ENCODE peak calls at places on chromosomes 11 and 22, in six cellular contexts. H is neural progenitor cell; E is endothelial cell of umbilical vein; P is psoas muscle; A is CD8-positive, alpha-beta memory T cell; K is testis. V is an unnamed sample.

GRCh38 chr22:27546157-27546556 is 255.4 kb downstream of the MN1 start:
- DNase-seq in H (no peak), E (no peak), P (no peak), A (no peak), K (no peak), V (no peak)

GRCh38 chr11:117273550-117274289 is 17.4 kb upstream of the BACE1-AS start:
- DNase-seq in H (no peak), E (no peak), P (no peak), A (no peak), K (no peak), V (no peak)

GRCh38 chr22:42353883-42354727 is 78.1 kb downstream of the NFAM1 start:
- DNase-seq in H (peak), E (no peak), P (no peak), A (no peak), K (no peak), V (no peak)

GRCh38 chr11:58745705-58746364 is 14.1 kb upstream of the GLYAT start:
- DNase-seq in H (no peak), E (no peak), P (no peak), A (no peak), K (no peak), V (no peak)

GRCh38 chr22:44531487-44531886 is 33.5 kb upstream of the RTL6 start:
- DNase-seq in H (no peak), E (no peak), P (no peak), A (no peak), K (no peak), V (no peak)

GRCh38 chr11:96113100-96113710 is 189.3 kb upstream of the MTMR2 start:
- DNase-seq in H (no peak), E (peak), P (no peak), A (no peak), K (no peak), V (no peak)

GRCh38 chr11:40140560-40140959 is 1318.9 kb downstream of the LRRC4C start:
- DNase-seq in H (no peak), E (no peak), P (no peak), A (no peak), K (no peak), V (no peak)

GRCh38 chr22:30541979-30542810 is 4.3 kb downstream of the SEC14L6 start:
- DNase-seq in H (peak), E (no peak), P (no peak), A (no peak), K (peak), V (no peak)

GRCh38 chr11:36540998-36541397 is 26.8 kb upstream of the RAG1 start:
- DNase-seq in H (peak), E (peak), P (no peak), A (peak), K (peak), V (no peak)

GRCh38 chr22:35882226-35883027 is 146.2 kb downstream of the RBFOX2 start:
- DNase-seq in H (no peak), E (peak), P (no peak), A (no peak), K (no peak), V (no peak)

GRCh38 chr11:1877211-1878133 is 14.2 kb downstream of the PRR33 start:
- DNase-seq in H (no peak), E (no peak), P (peak), A (peak), K (no peak), V (peak)

GRCh38 chr22:48742556-48743343 is 1084.9 kb downstream of the BRD1 start:
- DNase-seq in H (no peak), E (no peak), P (no peak), A (peak), K (no peak), V (no peak)

GRCh38 chr11:126341760-126342161 is 13.7 kb upstream of the ST3GAL4 start:
- DNase-seq in H (no peak), E (peak), P (peak), A (no peak), K (no peak), V (peak)

GRCh38 chr11:68014157-68014965 is 4.2 kb downstream of the ALDH3B1 start:
- DNase-seq in H (no peak), E (peak), P (no peak), A (no peak), K (no peak), V (peak)

GRCh38 chr11:105000167-105000566 is 22.8 kb downstream of the CASP5 start:
- DNase-seq in H (peak), E (no peak), P (no peak), A (no peak), K (peak), V (no peak)

GRCh38 chr11:32310218-32310601 is 125.1 kb downstream of the WT1 start:
- DNase-seq in H (no peak), E (no peak), P (no peak), A (no peak), K (peak), V (no peak)

GRCh38 chr11:88552377-88553029 is 215.0 kb upstream of the CTSC start:
- DNase-seq in H (peak), E (no peak), P (no peak), A (peak), K (peak), V (no peak)

GRCh38 chr11:11010624-11011127 is 152.8 kb upstream of the ZBED5 start:
- DNase-seq in H (peak), E (peak), P (peak), A (no peak), K (peak), V (no peak)

GRCh38 chr11:29328961-29329441 is 687.8 kb downstream of the KCNA4 start:
- DNase-seq in H (peak), E (peak), P (no peak), A (no peak), K (peak), V (no peak)

GRCh38 chr22:35341090-35341874 is 39.6 kb upstream of the HMOX1 start:
- DNase-seq in H (no peak), E (no peak), P (no peak), A (no peak), K (no peak), V (no peak)

GRCh38 chr11:132632641-132633124 is 899.6 kb downstream of the OPCML start:
- DNase-seq in H (no peak), E (peak), P (no peak), A (no peak), K (no peak), V (no peak)

GRCh38 chr11:57974830-57975229 is 48.9 kb upstream of the OR9Q1 start:
- DNase-seq in H (no peak), E (no peak), P (no peak), A (no peak), K (no peak), V (no peak)

GRCh38 chr11:108872781-108873291 is 208.0 kb downstream of the DDX10 start:
- DNase-seq in H (no peak), E (peak), P (no peak), A (no peak), K (no peak), V (no peak)

GRCh38 chr11:67630230-67630942 is 649 bp upstream of the NUDT8 start:
- DNase-seq in H (peak), E (peak), P (peak), A (peak), K (peak), V (peak)

GRCh38 chr11:17541330-17541885 is 2.8 kb downstream of the USH1C start:
- DNase-seq in H (no peak), E (no peak), P (peak), A (no peak), K (no peak), V (no peak)

GRCh38 chr22:46931414-46931813 is 169.0 kb downstream of the TBC1D22A start:
- DNase-seq in H (no peak), E (no peak), P (no peak), A (no peak), K (no peak), V (no peak)

GRCh38 chr11:134861490-134862107 is 449.6 kb upstream of the B3GAT1 start:
- DNase-seq in H (no peak), E (no peak), P (no peak), A (no peak), K (peak), V (no peak)

GRCh38 chr22:49242480-49242879 is 585.2 kb downstream of the BRD1 start:
- DNase-seq in H (no peak), E (no peak), P (no peak), A (no peak), K (peak), V (no peak)

GRCh38 chr11:86644291-86644690 is 28.1 kb downstream of the ME3 start:
- DNase-seq in H (no peak), E (peak), P (no peak), A (no peak), K (no peak), V (no peak)

GRCh38 chr22:31680764-31681624 is 19.0 kb upstream of the PISD start:
- DNase-seq in H (no peak), E (no peak), P (no peak), A (peak), K (no peak), V (peak)

GRCh38 chr11:119094816-119095065 is 6.9 kb downstream of the DPAGT1 start:
- DNase-seq in H (peak), E (peak), P (peak), A (no peak), K (peak), V (peak)

GRCh38 chr11:114160884-114161283 is 101.4 kb downstream of the ZBTB16 start:
- DNase-seq in H (no peak), E (no peak), P (peak), A (no peak), K (no peak), V (no peak)
- H3K4me3 ChIP-seq in H (no peak), E (no peak), P (peak), A (no peak), K (no peak), V (no peak)

DNA sequence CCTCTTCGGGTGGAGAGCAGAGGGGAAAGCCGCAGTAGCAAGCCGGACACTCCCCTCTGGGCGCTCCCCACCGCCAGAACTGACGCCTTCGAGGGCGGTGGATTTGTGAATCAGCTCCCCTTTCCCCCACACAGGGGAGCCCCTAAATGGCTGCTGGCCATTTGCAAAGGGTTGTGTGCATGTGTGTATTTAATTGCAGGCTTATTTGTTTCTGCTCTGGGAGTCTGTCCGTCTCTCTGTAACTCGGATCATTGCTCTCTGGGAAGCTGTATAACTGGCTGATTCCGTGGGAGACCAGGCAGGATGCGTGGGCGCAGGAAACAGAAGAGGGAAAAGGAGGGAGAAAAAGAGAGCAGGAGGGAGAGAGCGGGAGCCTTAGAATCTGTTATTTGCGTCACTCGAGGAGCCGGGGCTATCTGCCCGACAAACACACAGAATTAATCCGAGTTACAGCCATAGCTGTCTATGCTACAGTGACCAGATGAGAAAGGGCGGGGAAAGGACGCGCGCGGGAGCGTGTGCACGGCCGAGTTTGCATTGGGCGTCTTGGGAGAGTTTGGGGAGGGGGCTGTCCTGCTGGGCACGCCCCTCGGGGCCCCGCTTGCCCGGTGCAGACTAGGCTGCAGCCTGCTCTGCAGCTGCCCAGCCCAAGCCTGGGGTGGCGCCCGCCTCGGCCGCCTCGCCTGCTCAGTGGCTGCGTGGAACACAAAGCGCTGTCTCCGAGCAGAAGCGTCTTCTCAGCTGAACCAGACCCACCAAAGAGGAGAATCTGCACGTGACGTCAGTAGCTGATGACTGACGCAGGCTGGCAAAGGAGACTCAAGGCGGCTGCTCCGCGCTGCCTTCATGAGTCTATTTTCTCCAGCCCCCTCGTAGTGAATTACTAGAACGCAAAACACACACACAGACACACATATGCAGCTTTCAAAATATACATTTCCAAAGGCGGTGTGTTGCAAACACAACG is 105.3 kb upstream of the HSD17B12 start:
- DNase-seq in H (peak), E (peak), P (no peak), A (no peak), K (peak), V (no peak)
- H3K4me3 ChIP-seq in H (peak), E (no peak), P (peak), A (no peak), K (peak), V (no peak)

DNA sequence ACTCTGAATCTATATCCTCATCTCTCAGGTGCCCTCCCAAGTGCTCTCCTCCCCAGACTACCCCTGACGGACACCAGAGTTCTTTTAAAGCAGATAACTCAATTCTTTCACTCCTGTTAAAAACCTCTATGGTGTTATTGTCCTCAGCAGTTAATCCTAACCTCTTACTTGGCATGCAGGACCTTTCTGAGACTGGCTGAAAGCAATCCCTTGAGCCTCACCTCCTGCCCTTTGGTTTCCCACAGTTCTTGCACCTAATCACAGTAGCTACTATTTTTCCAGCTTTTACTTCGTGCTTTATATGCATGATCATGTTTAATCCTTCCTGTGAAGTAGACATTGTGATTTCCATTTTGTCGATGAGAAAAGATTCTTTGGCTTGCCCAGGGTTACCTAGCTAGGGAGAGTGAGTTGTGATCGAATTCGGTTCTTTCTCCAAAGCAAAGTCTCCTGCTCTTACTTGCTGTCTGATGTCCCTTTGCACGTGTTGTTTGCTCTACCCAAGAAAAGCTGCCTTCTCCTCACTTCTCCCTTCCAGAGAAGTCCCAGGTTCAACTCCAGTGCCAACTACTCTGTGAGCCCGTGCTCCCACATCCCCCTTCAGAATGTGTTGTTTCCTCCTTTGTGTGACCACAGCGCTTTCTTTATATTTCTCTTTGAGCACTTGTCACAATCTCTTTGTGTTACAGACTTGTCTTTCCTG is 2.1 kb downstream of the UBE2L3 start:
- DNase-seq in H (peak), E (no peak), P (no peak), A (no peak), K (no peak), V (no peak)
- H3K4me3 ChIP-seq in H (peak), E (no peak), P (peak), A (peak), K (no peak), V (no peak)

GRCh38 chr22:20158366-20159036 is 7.6 kb upstream of the CCDC188 start:
- DNase-seq in H (no peak), E (no peak), P (no peak), A (no peak), K (no peak), V (no peak)

GRCh38 chr22:20157416-20158183 is 6.7 kb upstream of the CCDC188 start:
- DNase-seq in H (no peak), E (no peak), P (no peak), A (no peak), K (no peak), V (no peak)

GRCh38 chr22:20159088-20159487 is 8.2 kb upstream of the CCDC188 start:
- DNase-seq in H (peak), E (no peak), P (no peak), A (no peak), K (no peak), V (no peak)

GRCh38 chr22:20156611-20157415 is 6.0 kb upstream of the CCDC188 start:
- DNase-seq in H (peak), E (peak), P (peak), A (peak), K (peak), V (peak)

GRCh38 chr22:20160041-20160440 is 9.2 kb upstream of the CCDC188 start:
- DNase-seq in H (no peak), E (no peak), P (no peak), A (no peak), K (no peak), V (no peak)
- H3K4me3 ChIP-seq in H (no peak), E (no peak), P (no peak), A (no peak), K (no peak), V (no peak)

GRCh38 chr22:50261615-50262459 is at the start of gene MAPK12:
- DNase-seq in H (peak), E (peak), P (peak), A (no peak), K (no peak), V (no peak)
- H3K4me3 ChIP-seq in H (peak), E (peak), P (peak), A (no peak), K (peak), V (no peak)

DNA sequence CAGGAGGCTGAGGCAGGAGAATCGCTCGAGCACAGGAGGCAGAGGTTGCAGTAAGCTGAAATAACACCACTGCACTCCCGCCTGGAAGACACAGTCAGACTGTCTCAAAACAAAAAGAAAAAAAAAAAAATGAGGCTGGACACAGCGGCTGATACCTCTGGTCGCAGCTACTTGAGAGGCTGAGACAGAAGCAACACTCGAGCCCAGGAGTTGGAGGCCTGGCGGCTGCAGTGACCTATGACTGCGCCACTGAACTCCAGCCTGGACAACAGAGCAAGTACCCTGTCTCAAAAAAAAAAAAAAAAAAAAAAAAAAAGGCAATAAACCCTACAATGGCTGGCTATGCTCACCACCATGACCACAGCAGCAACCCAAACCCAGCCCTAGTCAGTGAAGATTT is 11.0 kb downstream of the NAP1L4 start:
- DNase-seq in H (no peak), E (no peak), P (no peak), A (no peak), K (no peak), V (no peak)
- H3K4me3 ChIP-seq in H (no peak), E (no peak), P (no peak), A (no peak), K (no peak), V (no peak)

DNA sequence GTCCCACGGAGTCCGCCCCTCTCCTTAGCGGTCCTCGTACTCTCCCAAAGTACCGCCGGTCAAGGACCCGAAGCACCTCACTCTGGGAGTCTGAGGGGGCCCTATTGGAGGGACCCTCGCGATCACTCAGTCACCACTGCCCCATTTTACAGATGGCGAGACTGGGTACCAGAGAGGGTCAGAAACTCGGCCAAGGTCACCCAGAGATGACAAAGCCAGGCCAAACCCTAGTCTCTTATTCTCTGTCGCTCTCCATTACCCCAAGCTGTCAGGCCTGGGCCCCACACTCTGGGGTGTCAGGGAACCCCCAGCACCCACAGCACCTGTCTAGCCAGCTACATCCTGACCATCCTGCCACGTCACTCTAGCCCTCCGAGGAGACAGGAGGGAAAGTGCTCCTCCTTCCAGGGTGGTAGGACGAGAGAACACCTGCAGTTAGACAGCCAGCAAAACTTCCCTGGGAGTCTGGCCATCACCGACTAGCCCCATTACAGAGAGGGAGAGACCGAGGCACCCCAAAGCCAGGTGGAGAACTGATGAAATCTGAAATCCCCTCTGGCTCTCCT is 1.4 kb upstream of the KCNJ4 start:
- DNase-seq in H (no peak), E (no peak), P (no peak), A (no peak), K (no peak), V (no peak)
- H3K4me3 ChIP-seq in H (peak), E (no peak), P (no peak), A (no peak), K (peak), V (no peak)

GRCh38 chr11:128747728-128748148 is 53.9 kb downstream of the FLI1 start:
- DNase-seq in H (no peak), E (no peak), P (no peak), A (no peak), K (no peak), V (no peak)

GRCh38 chr11:128741928-128742327 is 48.1 kb downstream of the FLI1 start:
- DNase-seq in H (no peak), E (no peak), P (no peak), A (no peak), K (no peak), V (no peak)

GRCh38 chr11:128741511-128741910 is 47.6 kb downstream of the FLI1 start:
- DNase-seq in H (no peak), E (no peak), P (no peak), A (no peak), K (no peak), V (no peak)

GRCh38 chr11:128749986-128750385 is 56.1 kb downstream of the FLI1 start:
- DNase-seq in H (no peak), E (no peak), P (no peak), A (no peak), K (no peak), V (no peak)

GRCh38 chr11:128745296-128746183 is 51.7 kb downstream of the FLI1 start:
- DNase-seq in H (no peak), E (peak), P (no peak), A (no peak), K (peak), V (no peak)
- H3K4me3 ChIP-seq in H (no peak), E (no peak), P (no peak), A (no peak), K (no peak), V (no peak)

GRCh38 chr11:2944953-2945756 is 15.9 kb upstream of the PHLDA2 start:
- DNase-seq in H (peak), E (peak), P (peak), A (no peak), K (peak), V (peak)
- H3K4me3 ChIP-seq in H (no peak), E (no peak), P (peak), A (no peak), K (no peak), V (no peak)

GRCh38 chr22:26503758-26504157 is 8.5 kb downstream of the TFIP11 start:
- DNase-seq in H (no peak), E (no peak), P (no peak), A (no peak), K (no peak), V (no peak)
- H3K4me3 ChIP-seq in H (no peak), E (no peak), P (peak), A (no peak), K (no peak), V (no peak)

V was measured in mucosa of descending colon.